ENCODE peak calls at places on chromosomes 5 and 9, in nine cellular contexts. Q, R, A, E, B, V, I, H and K are unnamed samples.

GRCh38 chr9:134068742-134069535 is 1.1 kb upstream of the BRD3 start:
- DNase-seq in A (no peak), I (no peak), V (no peak), R (peak), H (peak), E (no peak), B (no peak), Q (no peak), K (no peak)

GRCh38 chr9:30522486-30522885 is 1862.0 kb upstream of the ACO1 start:
- DNase-seq in R (no peak), V (no peak), Q (no peak), I (no peak), H (no peak), E (no peak), B (no peak), A (no peak), K (peak)

GRCh38 chr5:145991044-145991575 is 54.7 kb downstream of the SH3RF2 start:
- DNase-seq in I (no peak), B (no peak), A (no peak), E (no peak), R (no peak), V (peak), H (no peak), Q (no peak), K (no peak)

GRCh38 chr5:123371575-123372179 is 51.5 kb downstream of the CEP120 start:
- DNase-seq in H (no peak), B (no peak), Q (no peak), A (peak), R (peak), E (peak), V (peak), I (peak), K (peak)

GRCh38 chr5:137278476-137278875 is 220.7 kb downstream of the SPOCK1 start:
- DNase-seq in Q (no peak), I (no peak), B (no peak), V (no peak), A (no peak), H (no peak), R (no peak), E (no peak), K (no peak)

GRCh38 chr5:176774216-176775171 is 35.9 kb upstream of the UNC5A start:
- DNase-seq in A (no peak), E (no peak), V (no peak), R (no peak), H (no peak), B (peak), Q (peak), I (no peak), K (no peak)

GRCh38 chr5:123450641-123451421 is 27.6 kb upstream of the CEP120 start:
- DNase-seq in R (no peak), I (no peak), Q (no peak), B (no peak), A (no peak), H (no peak), V (peak), E (no peak), K (no peak)

GRCh38 chr9:6625363-6625762 is 20.2 kb downstream of the GLDC start:
- DNase-seq in V (no peak), A (no peak), B (no peak), H (no peak), Q (no peak), R (no peak), I (no peak), E (no peak), K (no peak)

GRCh38 chr5:124652892-124653441 is 93.5 kb downstream of the ZNF608 start:
- DNase-seq in E (no peak), R (no peak), B (no peak), I (no peak), H (no peak), V (no peak), A (no peak), Q (no peak), K (no peak)

GRCh38 chr5:124654418-124654817 is 92.0 kb downstream of the ZNF608 start:
- DNase-seq in H (no peak), E (no peak), V (no peak), I (no peak), A (no peak), R (no peak), B (no peak), Q (no peak), K (no peak)

GRCh38 chr5:124652514-124652819 is 94.0 kb downstream of the ZNF608 start:
- DNase-seq in V (peak), I (no peak), B (no peak), R (no peak), E (no peak), Q (no peak), A (no peak), H (no peak), K (no peak)

GRCh38 chr5:124655943-124656459 is 90.4 kb downstream of the ZNF608 start:
- DNase-seq in Q (no peak), E (no peak), R (no peak), B (no peak), V (peak), H (no peak), A (peak), I (no peak), K (no peak)

GRCh38 chr5:124655211-124655880 is 91.1 kb downstream of the ZNF608 start:
- DNase-seq in I (no peak), R (no peak), B (no peak), E (no peak), A (peak), H (no peak), V (peak), Q (no peak), K (no peak)
- H3K27ac ChIP-seq in I (no peak), R (peak), B (no peak), E (no peak), A (peak), H (no peak), V (peak), Q (peak), K (peak)

GRCh38 chr5:133995341-133995740 is 9.4 kb downstream of the VDAC1 start:
- DNase-seq in B (no peak), E (peak), I (no peak), A (no peak), Q (no peak), V (no peak), H (no peak), R (no peak), K (no peak)

GRCh38 chr5:133994990-133995333 is 9.8 kb downstream of the VDAC1 start:
- DNase-seq in I (no peak), A (no peak), E (peak), Q (no peak), R (no peak), B (no peak), V (no peak), H (no peak), K (no peak)

GRCh38 chr5:133993152-133993548 is 11.6 kb downstream of the VDAC1 start:
- DNase-seq in R (no peak), A (no peak), Q (no peak), E (peak), B (no peak), V (peak), H (no peak), I (no peak), K (no peak)

GRCh38 chr5:133993563-133993962 is 11.2 kb downstream of the VDAC1 start:
- DNase-seq in B (no peak), E (peak), R (no peak), Q (no peak), I (no peak), A (no peak), H (no peak), V (no peak), K (no peak)

DNA sequence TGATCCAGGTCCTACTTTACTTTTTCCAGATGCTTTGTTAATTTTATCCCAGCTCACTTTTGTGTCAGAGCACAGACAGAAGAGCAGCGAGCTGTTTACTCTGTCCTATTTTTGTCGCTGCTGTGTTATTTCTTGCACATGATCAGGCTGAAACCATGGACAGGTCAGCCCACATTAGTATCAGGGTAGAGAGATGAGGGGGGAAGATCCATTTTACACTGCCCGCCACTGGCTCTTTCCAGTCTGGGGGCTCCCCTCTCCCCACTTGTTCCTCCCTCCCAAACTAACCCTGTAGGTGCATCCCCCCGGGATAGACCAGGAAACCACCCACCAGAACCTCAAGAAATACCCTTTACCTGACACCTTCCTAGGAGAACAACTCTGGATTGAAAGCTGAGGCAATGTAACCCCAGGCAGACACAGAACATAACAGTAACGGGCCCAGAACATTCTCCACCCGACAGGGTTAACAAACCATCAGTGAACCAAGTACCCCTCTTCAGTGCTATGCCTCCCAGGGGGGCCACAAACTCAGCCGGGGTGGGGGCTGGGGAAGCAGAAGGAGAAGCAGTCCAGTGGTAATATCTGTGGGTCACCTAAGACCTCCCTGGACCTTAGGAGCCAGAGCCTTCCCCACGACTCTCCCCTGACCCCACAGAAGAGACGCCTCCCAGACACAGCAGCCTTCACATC is 10.3 kb downstream of the VDAC1 start:
- DNase-seq in I (no peak), H (no peak), E (peak), V (no peak), A (no peak), Q (no peak), B (no peak), R (no peak), K (no peak)
- H3K4me3 ChIP-seq in I (no peak), H (no peak), E (no peak), V (no peak), A (no peak), Q (no peak), B (no peak), R (peak), K (no peak)

GRCh38 chr5:6631441-6631840 is 1.4 kb downstream of the NSUN2 start:
- DNase-seq in H (no peak), E (no peak), R (no peak), A (no peak), Q (no peak), I (no peak), V (no peak), B (no peak), K (no peak)

GRCh38 chr5:6632324-6632930 is 417 bp downstream of the NSUN2 start:
- DNase-seq in A (no peak), V (peak), R (no peak), Q (no peak), B (no peak), I (no peak), E (peak), H (no peak), K (no peak)

GRCh38 chr5:6623228-6623627 is 9.6 kb downstream of the NSUN2 start:
- DNase-seq in V (no peak), R (no peak), B (no peak), Q (no peak), H (no peak), I (no peak), A (peak), E (no peak), K (no peak)

GRCh38 chr5:6623941-6624340 is 8.9 kb downstream of the NSUN2 start:
- DNase-seq in I (no peak), Q (no peak), B (no peak), V (no peak), A (no peak), E (no peak), H (no peak), R (no peak), K (no peak)

GRCh38 chr5:6626494-6626893 is 6.3 kb downstream of the NSUN2 start:
- DNase-seq in V (no peak), I (no peak), E (no peak), H (no peak), Q (no peak), B (no peak), A (no peak), R (no peak), K (no peak)
- H3K27ac ChIP-seq in V (no peak), I (no peak), E (no peak), H (no peak), Q (no peak), B (no peak), A (no peak), R (no peak), K (no peak)

GRCh38 chr9:91786132-91786896 is 163.7 kb downstream of the ROR2 start:
- DNase-seq in E (no peak), V (no peak), H (no peak), Q (no peak), R (no peak), A (no peak), I (no peak), B (no peak), K (no peak)

GRCh38 chr9:91784673-91785402 is 165.2 kb downstream of the ROR2 start:
- DNase-seq in A (no peak), V (no peak), I (no peak), E (no peak), B (no peak), Q (no peak), H (no peak), R (no peak), K (no peak)

GRCh38 chr9:91783411-91783810 is 166.6 kb downstream of the ROR2 start:
- DNase-seq in V (no peak), Q (no peak), B (no peak), R (no peak), E (no peak), A (no peak), H (no peak), I (no peak), K (no peak)

GRCh38 chr9:91783876-91784672 is 166.0 kb downstream of the ROR2 start:
- DNase-seq in V (no peak), I (no peak), Q (no peak), E (no peak), A (no peak), H (no peak), B (no peak), R (no peak), K (no peak)

DNA sequence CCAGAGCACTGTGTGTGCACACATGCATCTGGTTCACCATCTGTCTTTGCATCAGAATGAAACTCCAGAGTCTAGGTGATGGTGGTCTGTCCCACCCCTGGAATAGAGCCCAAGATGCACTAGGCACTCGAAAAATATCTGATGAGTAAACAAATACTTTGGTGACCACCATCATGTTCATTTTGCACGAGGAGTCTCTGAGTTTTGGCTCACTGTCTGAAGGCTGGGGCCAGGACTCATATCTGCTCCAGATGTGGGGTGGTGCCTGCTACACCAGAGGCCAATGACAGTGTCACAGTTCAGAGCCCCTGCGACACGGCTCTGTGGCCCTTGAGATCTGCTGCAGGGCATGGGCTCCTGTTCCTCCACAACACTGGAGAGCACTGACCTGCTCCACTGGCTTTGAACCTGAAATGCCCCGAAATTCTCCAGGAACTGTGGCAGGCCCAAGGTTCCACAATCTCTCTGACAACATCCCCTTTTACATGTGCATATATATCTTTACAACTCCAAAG is 164.6 kb downstream of the ROR2 start:
- DNase-seq in E (no peak), I (no peak), B (no peak), H (no peak), Q (no peak), A (no peak), R (no peak), V (no peak), K (no peak)
- H3K4me3 ChIP-seq in E (no peak), I (no peak), B (no peak), H (no peak), Q (no peak), A (no peak), R (no peak), V (no peak), K (no peak)

DNA sequence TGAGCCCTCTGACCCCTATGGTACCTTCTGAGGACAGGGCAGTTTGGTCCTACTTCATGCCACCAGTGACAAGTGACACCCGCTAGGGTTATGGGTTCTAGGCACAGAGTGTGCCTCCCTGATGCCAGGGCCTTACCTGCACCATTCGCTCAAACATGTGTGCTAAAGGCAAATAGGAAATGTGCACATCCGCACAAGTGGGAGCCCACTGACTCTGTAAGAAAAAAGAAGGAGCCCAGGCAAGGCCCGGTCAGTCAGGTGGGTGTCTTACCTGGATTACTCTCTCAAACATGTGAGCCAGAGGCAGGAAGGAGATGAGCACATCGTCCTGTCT is 29.1 kb upstream of the MEIKIN start:
- DNase-seq in R (no peak), B (no peak), Q (no peak), H (no peak), V (no peak), E (no peak), I (peak), A (no peak), K (no peak)
- H3K27ac ChIP-seq in R (no peak), B (no peak), Q (no peak), H (peak), V (no peak), E (no peak), I (peak), A (no peak), K (no peak)

GRCh38 chr9:133006731-133007352 is 24.0 kb upstream of the GTF3C5 start:
- DNase-seq in E (no peak), V (no peak), A (no peak), B (no peak), Q (peak), I (no peak), R (no peak), H (no peak), K (no peak)
- H3K4me3 ChIP-seq in E (no peak), V (no peak), A (no peak), B (no peak), Q (no peak), I (no peak), R (no peak), H (no peak), K (no peak)

GRCh38 chr9:100083448-100084144 is 15.2 kb downstream of the ERP44 start:
- DNase-seq in E (no peak), Q (no peak), B (no peak), V (no peak), R (no peak), I (no peak), A (no peak), H (no peak), K (no peak)
- H3K27ac ChIP-seq in E (no peak), Q (no peak), B (no peak), V (no peak), R (no peak), I (no peak), A (no peak), H (peak), K (no peak)

GRCh38 chr5:14351845-14352712 is 208.9 kb downstream of the TRIO start:
- DNase-seq in V (peak), R (peak), E (peak), Q (peak), I (peak), B (peak), A (peak), H (peak), K (peak)

GRCh38 chr5:14349029-14349428 is 205.9 kb downstream of the TRIO start:
- DNase-seq in R (no peak), H (no peak), B (no peak), I (no peak), A (no peak), E (no peak), V (no peak), Q (no peak), K (no peak)

GRCh38 chr5:14347522-14347921 is 204.4 kb downstream of the TRIO start:
- DNase-seq in Q (no peak), H (no peak), B (no peak), R (no peak), A (no peak), E (no peak), V (no peak), I (no peak), K (no peak)

GRCh38 chr5:14351086-14351661 is 208.0 kb downstream of the TRIO start:
- DNase-seq in Q (no peak), B (no peak), V (no peak), R (no peak), H (no peak), I (no peak), A (no peak), E (no peak), K (no peak)

GRCh38 chr5:14348142-14348541 is 205.0 kb downstream of the TRIO start:
- DNase-seq in I (no peak), V (peak), Q (no peak), E (no peak), H (no peak), B (no peak), A (no peak), R (no peak), K (no peak)
- H3K4me3 ChIP-seq in I (no peak), V (no peak), Q (no peak), E (no peak), H (no peak), B (no peak), A (no peak), R (no peak), K (no peak)

GRCh38 chr5:169394371-169394770 is 93.4 kb upstream of the SLIT3 start:
- DNase-seq in B (no peak), V (no peak), Q (no peak), I (no peak), A (no peak), R (no peak), H (no peak), E (no peak), K (no peak)
- H3K27ac ChIP-seq in B (no peak), V (no peak), Q (no peak), I (no peak), A (no peak), R (no peak), H (no peak), E (no peak), K (no peak)